ENCODE peak calls at places on chromosomes 1 and 21, in ten cellular contexts. One of them, this sample, is unnamed.

GRCh38 chr1:100152271-100152670 is 19.3 kb downstream of the TRMT13 start:
- DNase-seq in transverse colon: no peak
- DNase-seq in mesendoderm: no peak
- DNase-seq in GM06990: no peak
- DNase-seq in endothelial cell of umbilical vein: no peak
- DNase-seq in Caco-2: no peak
- DNase-seq in tibial artery: no peak
- DNase-seq in adrenal gland: no peak
- DNase-seq in SJCRH30: no peak
- DNase-seq in GM23248: no peak
- DNase-seq in this sample: no peak

GRCh38 chr1:19336543-19336942 is 24.4 kb downstream of the SLC66A1 start:
- DNase-seq in SJCRH30: no peak
- DNase-seq in adrenal gland: no peak
- DNase-seq in GM06990: no peak
- DNase-seq in Caco-2: no peak
- DNase-seq in GM23248: peak; percentile 70
- DNase-seq in endothelial cell of umbilical vein: no peak
- DNase-seq in mesendoderm: no peak
- DNase-seq in transverse colon: no peak
- DNase-seq in tibial artery: no peak
- DNase-seq in this sample: no peak

GRCh38 chr1:17251699-17252376 is 2.9 kb downstream of the PADI3 start:
- DNase-seq in mesendoderm: peak; percentile 37
- DNase-seq in GM06990: no peak
- DNase-seq in transverse colon: no peak
- DNase-seq in SJCRH30: no peak
- DNase-seq in Caco-2: no peak
- DNase-seq in endothelial cell of umbilical vein: peak; percentile 43
- DNase-seq in GM23248: peak; percentile 49
- DNase-seq in adrenal gland: no peak
- DNase-seq in tibial artery: no peak
- DNase-seq in this sample: no peak

GRCh38 chr1:228867093-228867950 is 132.0 kb downstream of the RHOU start:
- DNase-seq in SJCRH30: peak; percentile 84
- DNase-seq in transverse colon: no peak
- DNase-seq in mesendoderm: no peak
- DNase-seq in tibial artery: no peak
- DNase-seq in GM06990: no peak
- DNase-seq in adrenal gland: no peak
- DNase-seq in GM23248: no peak
- DNase-seq in Caco-2: no peak
- DNase-seq in endothelial cell of umbilical vein: no peak
- DNase-seq in this sample: no peak

GRCh38 chr1:32775640-32776337 is 41.4 kb downstream of the YARS1 start:
- DNase-seq in tibial artery: no peak
- DNase-seq in endothelial cell of umbilical vein: peak; percentile 36
- DNase-seq in mesendoderm: peak; percentile 9
- DNase-seq in Caco-2: no peak
- DNase-seq in SJCRH30: no peak
- DNase-seq in GM06990: no peak
- DNase-seq in transverse colon: no peak
- DNase-seq in adrenal gland: no peak
- DNase-seq in GM23248: peak; percentile 71
- DNase-seq in this sample: no peak

GRCh38 chr21:23977971-23978370 is 1629.3 kb downstream of the MRPL39 start:
- DNase-seq in mesendoderm: no peak
- DNase-seq in adrenal gland: no peak
- DNase-seq in GM23248: no peak
- DNase-seq in tibial artery: no peak
- DNase-seq in endothelial cell of umbilical vein: no peak
- DNase-seq in transverse colon: no peak
- DNase-seq in SJCRH30: no peak
- DNase-seq in Caco-2: no peak
- DNase-seq in GM06990: no peak
- DNase-seq in this sample: no peak

GRCh38 chr1:184492543-184492942 is 105.7 kb downstream of the C1orf21 start:
- DNase-seq in endothelial cell of umbilical vein: no peak
- DNase-seq in SJCRH30: peak; percentile 5
- DNase-seq in adrenal gland: no peak
- DNase-seq in tibial artery: no peak
- DNase-seq in Caco-2: no peak
- DNase-seq in GM23248: no peak
- DNase-seq in transverse colon: no peak
- DNase-seq in GM06990: no peak
- DNase-seq in mesendoderm: no peak
- DNase-seq in this sample: no peak

GRCh38 chr1:59142663-59143487 is 154.0 kb upstream of the FGGY start:
- DNase-seq in transverse colon: no peak
- DNase-seq in Caco-2: peak; percentile 73
- DNase-seq in GM23248: peak; percentile 92
- DNase-seq in adrenal gland: no peak
- DNase-seq in tibial artery: peak; percentile 30
- DNase-seq in endothelial cell of umbilical vein: peak; percentile 91
- DNase-seq in GM06990: no peak
- DNase-seq in mesendoderm: peak; percentile 93
- DNase-seq in SJCRH30: peak; percentile 40
- DNase-seq in this sample: peak; percentile 85

GRCh38 chr1:30538906-30539855 is 184.2 kb downstream of the MATN1 start:
- DNase-seq in SJCRH30: no peak
- DNase-seq in adrenal gland: no peak
- DNase-seq in Caco-2: no peak
- DNase-seq in endothelial cell of umbilical vein: no peak
- DNase-seq in mesendoderm: no peak
- DNase-seq in GM06990: no peak
- DNase-seq in transverse colon: no peak
- DNase-seq in tibial artery: no peak
- DNase-seq in GM23248: no peak
- DNase-seq in this sample: no peak

GRCh38 chr1:22184892-22185612 is 42.2 kb upstream of the WNT4 start:
- DNase-seq in GM06990: no peak
- DNase-seq in mesendoderm: peak; percentile 93
- DNase-seq in tibial artery: no peak
- DNase-seq in endothelial cell of umbilical vein: no peak
- DNase-seq in adrenal gland: no peak
- DNase-seq in transverse colon: peak; percentile 10
- DNase-seq in Caco-2: no peak
- DNase-seq in SJCRH30: peak; percentile 65
- DNase-seq in GM23248: no peak
- DNase-seq in this sample: no peak

GRCh38 chr1:226657788-226658537 is 81.1 kb downstream of the ITPKB start:
- DNase-seq in Caco-2: no peak
- DNase-seq in endothelial cell of umbilical vein: no peak
- DNase-seq in GM06990: no peak
- DNase-seq in tibial artery: no peak
- DNase-seq in transverse colon: no peak
- DNase-seq in SJCRH30: no peak
- DNase-seq in GM23248: no peak
- DNase-seq in adrenal gland: no peak
- DNase-seq in mesendoderm: no peak
- DNase-seq in this sample: no peak

GRCh38 chr1:154418898-154419619 is 13.9 kb downstream of the IL6R start:
- DNase-seq in mesendoderm: no peak
- DNase-seq in Caco-2: no peak
- DNase-seq in tibial artery: no peak
- DNase-seq in GM23248: no peak
- DNase-seq in adrenal gland: no peak
- DNase-seq in GM06990: no peak
- DNase-seq in transverse colon: no peak
- DNase-seq in SJCRH30: peak; percentile 76
- DNase-seq in endothelial cell of umbilical vein: no peak
- DNase-seq in this sample: no peak

GRCh38 chr1:201946224-201946908 is at the start of gene LMOD1:
- DNase-seq in GM23248: peak; percentile 91
- DNase-seq in tibial artery: peak; percentile 97
- DNase-seq in adrenal gland: peak; percentile 95
- DNase-seq in SJCRH30: peak; percentile 91
- DNase-seq in GM06990: no peak
- DNase-seq in endothelial cell of umbilical vein: peak; percentile 83
- DNase-seq in transverse colon: peak; percentile 82
- DNase-seq in Caco-2: peak; percentile 88
- DNase-seq in mesendoderm: peak; percentile 92
- DNase-seq in this sample: peak; percentile 80

GRCh38 chr1:201944002-201944401 is 2.3 kb downstream of the LMOD1 start:
- DNase-seq in transverse colon: no peak
- DNase-seq in GM23248: no peak
- DNase-seq in adrenal gland: no peak
- DNase-seq in tibial artery: no peak
- DNase-seq in mesendoderm: no peak
- DNase-seq in SJCRH30: no peak
- DNase-seq in Caco-2: no peak
- DNase-seq in GM06990: no peak
- DNase-seq in endothelial cell of umbilical vein: no peak
- DNase-seq in this sample: no peak

GRCh38 chr1:201944639-201945038 is 1.7 kb downstream of the LMOD1 start:
- DNase-seq in GM06990: no peak
- DNase-seq in SJCRH30: no peak
- DNase-seq in endothelial cell of umbilical vein: no peak
- DNase-seq in transverse colon: no peak
- DNase-seq in mesendoderm: no peak
- DNase-seq in adrenal gland: no peak
- DNase-seq in GM23248: peak; percentile 52
- DNase-seq in tibial artery: no peak
- DNase-seq in Caco-2: no peak
- DNase-seq in this sample: no peak

GRCh38 chr1:201945863-201946223 is 505 bp downstream of the LMOD1 start:
- DNase-seq in SJCRH30: no peak
- DNase-seq in GM06990: no peak
- DNase-seq in endothelial cell of umbilical vein: no peak
- DNase-seq in transverse colon: no peak
- DNase-seq in mesendoderm: no peak
- DNase-seq in Caco-2: no peak
- DNase-seq in tibial artery: no peak
- DNase-seq in adrenal gland: no peak
- DNase-seq in GM23248: peak; percentile 41
- DNase-seq in this sample: no peak

GRCh38 chr1:201945157-201945556 is 1.2 kb downstream of the LMOD1 start:
- DNase-seq in endothelial cell of umbilical vein: no peak
- DNase-seq in GM23248: peak; percentile 55
- DNase-seq in GM06990: no peak
- DNase-seq in transverse colon: no peak
- DNase-seq in tibial artery: no peak
- DNase-seq in mesendoderm: peak; percentile 38
- DNase-seq in adrenal gland: no peak
- DNase-seq in SJCRH30: no peak
- DNase-seq in Caco-2: no peak
- DNase-seq in this sample: no peak
- H3K4me3 ChIP-seq in endothelial cell of umbilical vein: no peak overlapping the region
- H3K4me3 ChIP-seq in GM23248: peak overlapping the region; percentile 85
- H3K4me3 ChIP-seq in GM06990: no peak overlapping the region
- H3K4me3 ChIP-seq in transverse colon: peak overlapping the region; percentile 57
- H3K4me3 ChIP-seq in tibial artery: peak overlapping the region; percentile 92
- H3K4me3 ChIP-seq in mesendoderm: no peak overlapping the region
- H3K4me3 ChIP-seq in adrenal gland: peak overlapping the region; percentile 80
- H3K4me3 ChIP-seq in SJCRH30: no peak overlapping the region
- H3K4me3 ChIP-seq in Caco-2: no peak overlapping the region
- H3K4me3 ChIP-seq in this sample: peak overlapping the region; percentile 41

GRCh38 chr1:44616284-44616990 is 57.8 kb downstream of the TMEM53 start:
- DNase-seq in mesendoderm: no peak
- DNase-seq in GM23248: no peak
- DNase-seq in tibial artery: no peak
- DNase-seq in endothelial cell of umbilical vein: no peak
- DNase-seq in adrenal gland: no peak
- DNase-seq in SJCRH30: no peak
- DNase-seq in transverse colon: no peak
- DNase-seq in Caco-2: no peak
- DNase-seq in GM06990: no peak
- DNase-seq in this sample: no peak
- H3K4me3 ChIP-seq in mesendoderm: no peak overlapping the region
- H3K4me3 ChIP-seq in GM23248: peak overlapping the region; percentile 78
- H3K4me3 ChIP-seq in tibial artery: no peak overlapping the region
- H3K4me3 ChIP-seq in endothelial cell of umbilical vein: no peak overlapping the region
- H3K4me3 ChIP-seq in adrenal gland: no peak overlapping the region
- H3K4me3 ChIP-seq in SJCRH30: no peak overlapping the region
- H3K4me3 ChIP-seq in transverse colon: peak overlapping the region; percentile 31
- H3K4me3 ChIP-seq in Caco-2: no peak overlapping the region
- H3K4me3 ChIP-seq in GM06990: no peak overlapping the region
- H3K4me3 ChIP-seq in this sample: peak overlapping the region; percentile 47

DNA sequence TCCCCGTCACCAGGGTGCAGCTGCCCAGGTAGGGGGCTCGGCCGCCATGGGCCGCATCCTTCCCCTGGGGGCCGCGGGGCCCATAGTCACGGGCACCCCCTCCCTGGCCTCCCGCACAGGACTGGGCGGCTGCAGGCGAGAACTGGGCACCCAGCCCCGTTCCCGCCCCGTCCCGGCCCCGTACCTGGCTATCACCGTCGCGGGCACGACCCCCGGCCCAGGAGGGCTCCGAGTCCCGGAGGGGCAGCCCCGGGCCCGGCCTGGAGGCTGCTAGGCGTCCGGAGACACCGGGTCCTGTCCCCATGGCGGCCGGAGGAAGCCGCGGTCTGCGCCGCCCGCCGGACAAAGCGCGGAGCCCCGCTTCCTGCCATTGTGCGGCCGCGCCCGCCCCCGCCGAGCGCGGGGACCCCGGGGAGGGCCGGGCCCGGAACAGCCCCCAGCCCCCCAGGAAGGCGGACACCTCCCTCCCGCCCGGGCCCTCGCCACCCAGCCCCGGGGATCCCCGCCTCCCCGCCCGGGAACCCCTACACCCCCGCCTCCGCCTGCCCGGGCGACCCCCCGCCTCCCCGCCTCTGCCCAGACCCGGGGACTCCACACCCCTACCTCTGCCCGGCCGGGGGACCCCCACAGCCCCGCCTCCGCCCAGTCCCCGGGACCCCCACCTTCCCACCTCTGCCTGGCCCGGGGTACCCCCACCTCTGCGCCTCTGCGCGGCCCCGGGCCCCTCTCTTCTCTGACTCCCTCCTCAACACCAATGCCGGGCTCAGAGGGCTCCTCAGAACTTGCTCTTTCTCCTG is 6.1 kb downstream of the PLEKHG5 start:
- DNase-seq in Caco-2: no peak
- DNase-seq in GM23248: peak; percentile 45
- DNase-seq in mesendoderm: no peak
- DNase-seq in tibial artery: no peak
- DNase-seq in transverse colon: no peak
- DNase-seq in GM06990: no peak
- DNase-seq in adrenal gland: no peak
- DNase-seq in SJCRH30: no peak
- DNase-seq in endothelial cell of umbilical vein: peak; percentile 26
- DNase-seq in this sample: no peak
- H3K4me3 ChIP-seq in Caco-2: peak overlapping the region; percentile 39
- H3K4me3 ChIP-seq in GM23248: peak overlapping the region; percentile 68
- H3K4me3 ChIP-seq in mesendoderm: peak overlapping the region; percentile 59
- H3K4me3 ChIP-seq in tibial artery: peak overlapping the region; percentile 24
- H3K4me3 ChIP-seq in transverse colon: peak overlapping the region; percentile 57
- H3K4me3 ChIP-seq in GM06990: peak overlapping the region; percentile 27
- H3K4me3 ChIP-seq in adrenal gland: peak overlapping the region; percentile 20
- H3K4me3 ChIP-seq in SJCRH30: no peak overlapping the region
- H3K4me3 ChIP-seq in endothelial cell of umbilical vein: peak overlapping the region; percentile 74
- H3K4me3 ChIP-seq in this sample: peak overlapping the region; percentile 67

DNA sequence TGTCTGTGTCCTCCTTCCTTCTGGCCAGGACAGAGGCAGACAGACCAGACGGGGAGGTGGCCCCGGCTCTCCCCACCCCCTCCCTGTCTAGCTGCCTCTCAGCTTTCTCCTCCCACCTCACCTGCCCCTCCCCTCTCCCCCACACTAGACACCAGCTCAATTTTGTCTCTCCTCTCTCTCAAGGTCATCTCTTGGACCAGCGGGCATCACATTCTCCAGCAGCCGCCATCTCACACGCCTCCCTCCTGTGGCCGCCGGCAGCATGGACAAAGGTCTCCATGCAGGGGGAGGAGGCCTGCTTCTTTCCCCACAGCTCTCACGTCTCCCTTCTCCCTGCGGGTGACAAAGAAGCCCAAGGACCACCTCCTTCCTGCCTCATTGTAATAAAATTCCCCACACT is 14.5 kb downstream of the OPTC start:
- DNase-seq in Caco-2: no peak
- DNase-seq in transverse colon: no peak
- DNase-seq in GM06990: no peak
- DNase-seq in mesendoderm: peak; percentile 58
- DNase-seq in tibial artery: no peak
- DNase-seq in SJCRH30: peak; percentile 20
- DNase-seq in endothelial cell of umbilical vein: no peak
- DNase-seq in GM23248: no peak
- DNase-seq in adrenal gland: no peak
- DNase-seq in this sample: no peak
- H3K4me3 ChIP-seq in Caco-2: no peak overlapping the region
- H3K4me3 ChIP-seq in transverse colon: no peak overlapping the region
- H3K4me3 ChIP-seq in GM06990: no peak overlapping the region
- H3K4me3 ChIP-seq in mesendoderm: no peak overlapping the region
- H3K4me3 ChIP-seq in tibial artery: no peak overlapping the region
- H3K4me3 ChIP-seq in SJCRH30: no peak overlapping the region
- H3K4me3 ChIP-seq in endothelial cell of umbilical vein: no peak overlapping the region
- H3K4me3 ChIP-seq in GM23248: no peak overlapping the region
- H3K4me3 ChIP-seq in adrenal gland: no peak overlapping the region
- H3K4me3 ChIP-seq in this sample: no peak overlapping the region